ENCODE peak calls at places on chromosomes 4 and X, in eight cellular contexts. R is activated T-cell treated with anti-CD3 and anti-CD28 coated beads for 24 hours; U is head of caudate nucleus; B is spleen; D is NCI-H748 treated with DMSO at 0.1 percent for 48 hours; H is left ventricle myocardium inferior; W is fibroblast of the conjunctiva; Z is activated CD8-positive, alpha-beta memory T cell treated with anti-CD3 and anti-CD28 coated beads for 4 hours. G is an unnamed sample.

GRCh38 chr4:39732728-39733127 is 34.8 kb downstream of the UBE2K start:
- DNase-seq in R (no peak), U (no peak), B (no peak), D (no peak), H (no peak), W (peak), Z (no peak), G (no peak)

GRCh38 chrX:31580726-31581125 is 508.9 kb upstream of the FTHL17 start:
- DNase-seq in R (no peak), U (no peak), B (no peak), D (no peak), H (no peak), W (no peak), Z (no peak), G (no peak)

GRCh38 chr4:54784188-54784671 is 126.5 kb downstream of the KIT start:
- DNase-seq in R (no peak), U (peak), B (peak), D (no peak), H (peak), W (peak), Z (no peak), G (peak)

GRCh38 chr4:67201334-67201733 is 344.0 kb downstream of the CENPC start:
- DNase-seq in R (no peak), U (no peak), B (no peak), D (no peak), H (no peak), W (no peak), Z (no peak), G (no peak)

GRCh38 chrX:69116077-69116476 is 49.2 kb downstream of the PJA1 start:
- DNase-seq in R (no peak), U (no peak), B (no peak), D (no peak), H (no peak), W (no peak), Z (no peak), G (no peak)

GRCh38 chrX:150933945-150934350 is 35.5 kb upstream of the CD99L2 start:
- DNase-seq in R (no peak), U (no peak), B (no peak), D (no peak), H (no peak), W (no peak), Z (no peak), G (no peak)

GRCh38 chr4:13208558-13209193 is 275.5 kb downstream of the RAB28 start:
- DNase-seq in R (no peak), U (no peak), B (no peak), D (no peak), H (no peak), W (no peak), Z (no peak), G (no peak)

GRCh38 chr4:168139336-168139735 is 47.0 kb downstream of the ANXA10 start:
- DNase-seq in R (no peak), U (no peak), B (no peak), D (no peak), H (no peak), W (no peak), Z (no peak), G (no peak)

GRCh38 chr4:138870739-138871633 is 144.6 kb upstream of the NOCT start:
- DNase-seq in R (peak), U (peak), B (no peak), D (peak), H (peak), W (peak), Z (peak), G (peak)

GRCh38 chr4:142473218-142473959 is 372.7 kb downstream of the INPP4B start:
- DNase-seq in R (no peak), U (no peak), B (peak), D (no peak), H (peak), W (no peak), Z (no peak), G (no peak)

GRCh38 chr4:109294006-109294405 is 8.5 kb downstream of the COL25A1 start:
- DNase-seq in R (no peak), U (no peak), B (no peak), D (no peak), H (no peak), W (no peak), Z (no peak), G (no peak)

GRCh38 chr4:6095023-6095817 is 77.0 kb upstream of the C4orf50 start:
- DNase-seq in R (no peak), U (peak), B (no peak), D (no peak), H (no peak), W (no peak), Z (no peak), G (no peak)

GRCh38 chr4:105496899-105497298 is 23.0 kb upstream of the PPA2 start:
- DNase-seq in R (no peak), U (no peak), B (no peak), D (no peak), H (no peak), W (no peak), Z (no peak), G (no peak)

GRCh38 chr4:76315267-76315918 is 8.9 kb downstream of the STBD1 start:
- DNase-seq in R (no peak), U (no peak), B (no peak), D (no peak), H (no peak), W (no peak), Z (no peak), G (no peak)

GRCh38 chr4:175412161-175412560 is 399.9 kb downstream of the GPM6A start:
- DNase-seq in R (no peak), U (no peak), B (no peak), D (no peak), H (no peak), W (no peak), Z (no peak), G (no peak)

GRCh38 chr4:78200949-78201348 is 143.8 kb downstream of the FRAS1 start:
- DNase-seq in R (no peak), U (no peak), B (no peak), D (no peak), H (no peak), W (no peak), Z (no peak), G (no peak)

GRCh38 chrX:46683023-46683422 is 75.9 kb downstream of the SLC9A7 start:
- DNase-seq in R (no peak), U (no peak), B (no peak), D (no peak), H (no peak), W (no peak), Z (no peak), G (no peak)

GRCh38 chr4:26032572-26033320 is 118.7 kb downstream of the SMIM20 start:
- DNase-seq in R (no peak), U (no peak), B (no peak), D (no peak), H (no peak), W (peak), Z (no peak), G (no peak)

GRCh38 chr4:77920371-77920770 is 57.7 kb downstream of the MRPL1 start:
- DNase-seq in R (no peak), U (no peak), B (no peak), D (no peak), H (no peak), W (no peak), Z (no peak), G (no peak)

GRCh38 chr4:146073517-146073916 is 102.0 kb upstream of the LSM6 start:
- DNase-seq in R (no peak), U (no peak), B (no peak), D (no peak), H (no peak), W (no peak), Z (no peak), G (no peak)

GRCh38 chrX:22015144-22015750 is 16.9 kb upstream of the PHEX start:
- DNase-seq in R (no peak), U (no peak), B (no peak), D (no peak), H (no peak), W (no peak), Z (no peak), G (no peak)

GRCh38 chrX:95058815-95059214 is 1384.8 kb downstream of the FAM133A start:
- DNase-seq in R (no peak), U (no peak), B (no peak), D (no peak), H (no peak), W (peak), Z (no peak), G (no peak)

GRCh38 chr4:169270156-169270809 is 473 bp downstream of the SH3RF1 start:
- DNase-seq in R (peak), U (no peak), B (peak), D (no peak), H (peak), W (no peak), Z (no peak), G (peak)

GRCh38 chrX:24026403-24026801 is 584 bp downstream of the KLHL15 start:
- DNase-seq in R (no peak), U (no peak), B (no peak), D (no peak), H (no peak), W (no peak), Z (no peak), G (no peak)

GRCh38 chr4:41141910-41142309 is 72.4 kb downstream of the APBB2 start:
- DNase-seq in R (no peak), U (no peak), B (no peak), D (no peak), H (no peak), W (peak), Z (no peak), G (no peak)

GRCh38 chr4:1731180-1731579 is 9.9 kb downstream of the TACC3 start:
- DNase-seq in R (no peak), U (no peak), B (peak), D (no peak), H (no peak), W (no peak), Z (no peak), G (no peak)

GRCh38 chr4:132642196-132642817 is 506.8 kb upstream of the PCDH10 start:
- DNase-seq in R (no peak), U (peak), B (no peak), D (peak), H (no peak), W (peak), Z (no peak), G (no peak)

GRCh38 chr4:152398060-152398459 is 137.8 kb downstream of the FBXW7 start:
- DNase-seq in R (no peak), U (no peak), B (no peak), D (peak), H (no peak), W (no peak), Z (no peak), G (no peak)

GRCh38 chr4:128727658-128728057 is 81.8 kb upstream of the JADE1 start:
- DNase-seq in R (no peak), U (no peak), B (no peak), D (no peak), H (no peak), W (no peak), Z (no peak), G (no peak)

GRCh38 chr4:16496501-16496900 is 270.2 kb upstream of the TAPT1 start:
- DNase-seq in R (no peak), U (peak), B (no peak), D (no peak), H (no peak), W (peak), Z (no peak), G (no peak)

GRCh38 chrX:37060999-37061398 is 52.8 kb downstream of the FAM47C start:
- DNase-seq in R (no peak), U (no peak), B (no peak), D (no peak), H (no peak), W (peak), Z (no peak), G (no peak)

GRCh38 chrX:110156167-110156754 is 153.3 kb downstream of the TMEM164 start:
- DNase-seq in R (no peak), U (no peak), B (no peak), D (peak), H (no peak), W (no peak), Z (no peak), G (no peak)

GRCh38 chr4:3041192-3042142 is 32.9 kb downstream of the HTT-AS start:
- DNase-seq in R (peak), U (no peak), B (peak), D (no peak), H (peak), W (no peak), Z (no peak), G (peak)

GRCh38 chr4:95548738-95549245 is at the start of gene UNC5C:
- DNase-seq in R (no peak), U (peak), B (peak), D (peak), H (peak), W (no peak), Z (no peak), G (peak)

G was measured in colonic mucosa.